ENCODE peak calls at places on chromosome 14, in six cellular contexts. B is upper lobe of right lung; Y is ovary; P is transverse colon; Z is CD8-positive, alpha-beta T cell; D is lung. N is an unnamed sample. For H3K9me3 and H3K4me1, the result is how much of the 10 kb centered on the place peaks cover.

GRCh38 chr14:63273717-63274673 is 44.7 kb downstream of the GPHB5 start:
- DNase-seq in Y (peak), Z (no peak), B (no peak), D (peak), P (no peak), N (no peak)

GRCh38 chr14:88242426-88242825 is 80.6 kb downstream of the KCNK10 start:
- DNase-seq in B (no peak), Y (no peak), Z (no peak), P (no peak), D (no peak), N (no peak)

GRCh38 chr14:75126121-75126544 is 715 bp downstream of the NEK9 start:
- DNase-seq in D (no peak), Y (no peak), P (no peak), B (no peak), Z (peak), N (peak)

GRCh38 chr14:31961881-31962280 is 115.2 kb upstream of the ARHGAP5 start:
- DNase-seq in D (no peak), P (no peak), B (no peak), Y (no peak), Z (no peak), N (no peak)

GRCh38 chr14:33959692-33960151 is 8.8 kb upstream of the EGLN3 start:
- DNase-seq in P (no peak), B (no peak), Z (no peak), Y (no peak), D (no peak), N (no peak)

GRCh38 chr14:55578511-55578910 is 1.5 kb upstream of the KTN1 start:
- DNase-seq in B (no peak), Y (no peak), Z (no peak), P (no peak), D (no peak), N (no peak)

GRCh38 chr14:58817846-58818245 is 180.1 kb downstream of the DACT1 start:
- DNase-seq in Y (no peak), P (no peak), D (no peak), B (no peak), Z (no peak), N (no peak)

GRCh38 chr14:57508756-57509155 is 15.1 kb upstream of the CCDC198 start:
- DNase-seq in B (no peak), P (no peak), Y (no peak), D (no peak), Z (no peak), N (no peak)

GRCh38 chr14:35365130-35366047 is 39.2 kb downstream of the NFKBIA start:
- DNase-seq in D (peak), Y (peak), P (peak), B (peak), Z (peak), N (peak)

GRCh38 chr14:60970146-60970545 is 10.7 kb downstream of the TRMT5 start:
- DNase-seq in Y (no peak), B (no peak), P (no peak), D (no peak), Z (no peak), N (no peak)

GRCh38 chr14:60971271-60971670 is 9.6 kb downstream of the TRMT5 start:
- DNase-seq in Y (no peak), B (no peak), Z (no peak), P (no peak), D (no peak), N (no peak)

GRCh38 chr14:60968099-60968498 is 12.8 kb downstream of the TRMT5 start:
- DNase-seq in Z (no peak), D (no peak), P (no peak), Y (no peak), B (no peak), N (no peak)

GRCh38 chr14:60965402-60965801 is 15.5 kb downstream of the TRMT5 start:
- DNase-seq in P (no peak), Z (no peak), B (no peak), D (no peak), Y (no peak), N (peak)

GRCh38 chr14:60968671-60969070 is 12.2 kb downstream of the TRMT5 start:
- DNase-seq in Y (no peak), D (no peak), B (no peak), P (no peak), Z (no peak), N (no peak)
- H3K9me3 ChIP-seq in Y (under half), D (under half), B (under half), P (under half), Z (under half), N (under half)

DNA sequence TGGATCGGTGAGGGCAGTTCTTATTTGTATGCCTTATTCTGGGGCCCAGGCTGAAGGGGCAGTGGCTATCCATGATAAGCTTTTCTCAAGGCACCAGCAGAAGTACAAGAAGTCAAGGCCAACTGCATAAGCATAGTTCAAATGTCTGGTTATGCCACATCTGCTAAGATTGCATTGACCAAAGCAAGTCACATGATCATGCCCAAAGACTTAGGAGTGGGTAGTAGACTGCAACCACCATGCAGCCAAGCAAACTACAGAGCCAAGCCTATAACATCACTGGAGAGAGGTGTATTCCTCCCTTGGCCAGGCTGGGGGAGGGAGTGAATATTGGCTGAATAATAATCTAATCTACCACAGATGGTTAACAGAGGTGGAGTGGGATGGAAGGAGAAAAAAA is 4.6 kb downstream of the PSEN1 start:
- DNase-seq in B (no peak), P (no peak), Z (no peak), Y (no peak), D (no peak), N (no peak)
- H3K27ac ChIP-seq in B (no peak), P (no peak), Z (no peak), Y (no peak), D (no peak), N (no peak)

GRCh38 chr14:50932592-50933500 is 11.4 kb downstream of the PYGL start:
- DNase-seq in P (no peak), Z (no peak), D (no peak), B (no peak), Y (no peak), N (no peak)
- H3K4me1 ChIP-seq in P (under half), Z (under half), D (under half), B (under half), Y (under half), N (under half)

GRCh38 chr14:23621932-23622495 is 14.2 kb upstream of the DHRS2 start:
- DNase-seq in Y (no peak), B (no peak), D (no peak), Z (no peak), P (no peak), N (no peak)
- H3K9me3 ChIP-seq in Y (under half), B (under half), D (under half), Z (under half), P (under half), N (under half)

GRCh38 chr14:68653754-68654153 is 139.1 kb downstream of the ZFP36L1 start:
- DNase-seq in Z (no peak), P (no peak), D (no peak), B (no peak), Y (no peak), N (no peak)
- H3K27ac ChIP-seq in Z (no peak), P (peak), D (no peak), B (no peak), Y (peak), N (no peak)

DNA sequence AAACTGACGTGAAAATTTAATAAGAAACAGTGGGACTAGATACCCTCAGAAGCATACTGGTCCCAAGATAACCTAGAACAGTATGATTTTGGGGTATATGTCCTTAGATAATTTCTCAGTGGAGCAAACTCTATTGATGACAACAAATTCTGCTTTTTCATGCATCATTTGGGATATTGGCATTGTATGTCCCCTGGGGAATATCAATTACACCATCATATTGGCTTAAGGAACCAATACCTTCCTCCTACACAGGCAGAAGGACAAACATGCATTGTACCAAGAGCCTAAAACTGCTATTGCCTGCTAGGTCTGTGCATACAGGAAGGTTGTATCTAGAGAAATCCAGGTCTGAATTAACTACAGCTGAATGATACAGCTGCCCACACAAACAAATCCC is 17.6 kb upstream of the CDH24 start:
- DNase-seq in D (no peak), P (no peak), B (no peak), Y (no peak), Z (no peak), N (no peak)
- H3K4me1 ChIP-seq in D (under half), P (under half), B (under half), Y (under half), Z (under half), N (under half)

GRCh38 chr14:104385189-104386135 is 194.1 kb upstream of the C14orf180 start:
- DNase-seq in Z (no peak), B (peak), Y (no peak), D (no peak), P (peak), N (no peak)
- H3K9me3 ChIP-seq in Z (under half), B (under half), Y (under half), D (under half), P (under half), N (under half)

GRCh38 chr14:61091657-61092273 is 110.7 kb downstream of the SLC38A6 start:
- DNase-seq in D (no peak), P (no peak), Z (no peak), Y (no peak), B (no peak), N (no peak)
- H3K27ac ChIP-seq in D (no peak), P (no peak), Z (no peak), Y (no peak), B (no peak), N (no peak)

GRCh38 chr14:95197498-95198010 is 40.2 kb upstream of the DICER1 start:
- DNase-seq in P (no peak), B (no peak), Z (no peak), D (no peak), Y (no peak), N (no peak)

GRCh38 chr14:95198320-95198719 is 41.0 kb upstream of the DICER1 start:
- DNase-seq in P (no peak), Y (no peak), Z (no peak), D (no peak), B (no peak), N (no peak)

GRCh38 chr14:95200404-95200803 is 43.1 kb upstream of the DICER1 start:
- DNase-seq in Y (no peak), B (peak), Z (no peak), P (no peak), D (peak), N (no peak)

GRCh38 chr14:95196826-95197497 is 39.6 kb upstream of the DICER1 start:
- DNase-seq in B (no peak), D (no peak), Y (no peak), Z (no peak), P (no peak), N (no peak)

DNA sequence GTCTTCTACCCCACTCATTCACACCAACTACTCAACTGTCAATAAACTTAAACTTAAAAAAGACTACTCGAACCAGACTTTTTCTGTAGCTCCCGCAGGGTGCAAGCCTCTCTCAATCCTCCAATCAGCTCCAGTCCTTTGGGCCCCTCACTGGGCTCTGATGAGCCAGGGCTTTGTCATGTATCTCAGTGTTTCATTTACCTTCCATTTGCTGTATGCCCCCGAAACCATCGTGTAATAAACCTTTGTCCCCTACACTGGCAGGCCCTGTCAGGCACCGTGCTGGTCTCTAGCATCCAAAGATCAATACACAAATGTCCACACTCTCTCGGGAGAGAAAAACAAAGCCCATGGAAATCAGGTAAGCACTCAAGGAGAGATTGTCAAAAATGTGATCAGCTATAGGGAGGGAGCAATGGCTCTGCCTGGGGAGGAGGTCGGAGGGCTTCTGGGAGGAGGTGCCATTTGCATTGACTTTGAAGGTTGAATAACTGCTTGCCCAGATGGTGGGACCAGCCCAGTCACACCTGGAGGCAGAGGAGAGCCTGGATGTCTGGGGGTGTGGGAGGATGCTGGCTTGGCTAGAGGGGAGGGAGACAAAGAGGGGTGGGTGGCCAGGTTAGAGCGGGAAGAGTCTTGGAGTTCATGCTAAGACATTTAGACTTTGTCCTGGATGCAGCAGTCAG is 42.1 kb upstream of the DICER1 start:
- DNase-seq in P (no peak), D (no peak), Z (no peak), Y (no peak), B (no peak), N (no peak)
- H3K4me1 ChIP-seq in P (under half), D (under half), Z (under half), Y (under half), B (under half), N (under half)

DNA sequence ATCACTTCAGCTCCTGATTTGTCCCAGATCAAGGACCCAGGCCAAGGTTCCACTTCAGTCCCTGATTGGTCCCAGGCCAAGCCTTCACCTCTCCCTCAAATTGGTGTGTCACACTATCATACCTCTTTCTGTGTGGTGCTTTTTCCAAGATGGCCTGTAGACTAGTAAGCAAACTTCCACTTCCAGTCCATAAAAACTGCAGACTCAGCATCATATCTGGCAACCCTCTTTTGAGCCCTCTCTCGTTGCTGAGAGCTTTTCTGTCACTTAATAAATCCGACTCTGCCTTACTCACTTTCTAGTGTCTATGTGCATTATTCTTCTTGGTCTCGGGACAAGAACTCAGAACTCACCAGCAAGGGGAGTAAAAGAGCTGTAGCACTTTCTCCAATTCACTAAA is 1395.1 kb downstream of the LRFN5 start:
- DNase-seq in Z (no peak), B (no peak), Y (no peak), P (no peak), D (no peak), N (no peak)
- H3K9me3 ChIP-seq in Z (under half), B (under half), Y (under half), P (under half), D (under half), N (under half)